ENCODE peak calls at places on chromosomes 3 and 15, in eight cellular contexts. O is mammary epithelial cell, M is neural progenitor cell, F is GM23248, X is fibroblast of lung, N is hepatocyte, E is H1, Q is PC-3. K is an unnamed sample. For H4K20me1, H3K36me3 and H3K9me3, the result is how much of the 10 kb centered on the place peaks cover.

GRCh38 chr3:143222981-143223380 is 103.4 kb downstream of the CHST2 start:
- DNase-seq in O (no peak), M (no peak), F (no peak), X (no peak), N (no peak), E (no peak), Q (no peak), K (no peak)

GRCh38 chr15:74180689-74181602 is 7.4 kb downstream of the ISLR start:
- DNase-seq in O (no peak), M (no peak), F (peak), X (no peak), N (no peak), E (no peak), Q (no peak), K (no peak)

GRCh38 chr3:185283374-185283935 is 29.6 kb upstream of the EHHADH start:
- DNase-seq in O (peak), M (no peak), F (peak), X (no peak), N (no peak), E (no peak), Q (peak), K (no peak)

GRCh38 chr15:85741021-85741421 is 53.7 kb downstream of the KLHL25 start:
- DNase-seq in O (no peak), M (no peak), F (no peak), X (no peak), N (no peak), E (no peak), Q (no peak), K (no peak)

GRCh38 chr3:45640724-45641361 is 46.3 kb downstream of the LIMD1 start:
- DNase-seq in O (no peak), M (no peak), F (no peak), X (no peak), N (no peak), E (no peak), Q (peak), K (no peak)

GRCh38 chr15:67080118-67080899 is 14.9 kb downstream of the SMAD3 start:
- DNase-seq in O (peak), M (no peak), F (peak), X (peak), N (no peak), E (no peak), Q (no peak), K (no peak)

GRCh38 chr3:153232737-153233330 is 70.8 kb downstream of the RAP2B start:
- DNase-seq in O (no peak), M (no peak), F (peak), X (peak), N (no peak), E (no peak), Q (peak), K (no peak)

GRCh38 chr15:79442911-79443310 is 10.8 kb downstream of the MINAR1 start:
- DNase-seq in O (no peak), M (no peak), F (no peak), X (no peak), N (no peak), E (no peak), Q (no peak), K (no peak)

GRCh38 chr3:127990461-127990860 is 61.8 kb upstream of the SEC61A1 start:
- DNase-seq in O (no peak), M (no peak), F (no peak), X (no peak), N (no peak), E (no peak), Q (no peak), K (no peak)

GRCh38 chr3:125605771-125606170 is 10.5 kb upstream of the OSBPL11 start:
- DNase-seq in O (no peak), M (peak), F (no peak), X (no peak), N (no peak), E (no peak), Q (no peak), K (no peak)

GRCh38 chr3:148815316-148815715 is 12.3 kb upstream of the CPB1 start:
- DNase-seq in O (no peak), M (no peak), F (no peak), X (no peak), N (no peak), E (no peak), Q (no peak), K (no peak)

GRCh38 chr3:122099255-122099654 is 44.1 kb downstream of the CD86 start:
- DNase-seq in O (no peak), M (no peak), F (no peak), X (no peak), N (no peak), E (no peak), Q (no peak), K (no peak)

GRCh38 chr3:88150771-88151170 is 1.0 kb downstream of the C3orf38 start:
- DNase-seq in O (no peak), M (no peak), F (peak), X (no peak), N (no peak), E (no peak), Q (no peak), K (peak)

GRCh38 chr3:52162250-52162872 is 8.1 kb upstream of the POC1A start:
- DNase-seq in O (no peak), M (no peak), F (no peak), X (no peak), N (no peak), E (no peak), Q (no peak), K (no peak)
- H4K20me1 ChIP-seq in O (under half), M (under half), F (under half), X (under half), N (under half), E (under half), Q (under half), K (under half)

DNA sequence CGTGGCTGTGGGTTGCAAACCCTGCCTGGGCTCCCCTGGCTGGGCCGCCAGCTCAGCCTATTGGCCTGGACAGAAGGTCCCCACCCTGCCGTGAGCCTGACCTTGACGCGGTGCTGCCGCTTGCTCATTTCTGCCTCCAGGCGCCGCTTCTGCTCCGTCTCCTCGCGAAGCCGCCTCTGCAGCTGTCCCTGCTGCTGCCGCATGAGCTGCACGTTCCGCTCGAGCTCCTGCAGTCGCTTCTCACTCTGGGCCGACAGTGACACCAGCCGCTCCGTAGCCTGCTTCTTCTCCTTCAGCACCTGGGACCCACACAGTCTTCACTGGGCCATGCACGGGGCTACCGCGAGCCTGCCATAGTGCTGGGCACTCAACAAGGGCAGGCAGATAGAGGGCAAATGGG is 21.7 kb downstream of the KIF7 start:
- DNase-seq in O (no peak), M (no peak), F (no peak), X (no peak), N (no peak), E (no peak), Q (no peak), K (no peak)
- H3K36me3 ChIP-seq in O (under half), M (under half), F (under half), X (under half), N (under half), E (half or more), Q (under half), K (under half)

GRCh38 chr15:25090073-25090733 is 135.4 kb downstream of the SNRPN start:
- DNase-seq in O (no peak), M (no peak), F (no peak), X (no peak), N (no peak), E (no peak), Q (no peak), K (no peak)

GRCh38 chr15:25092661-25093060 is 137.9 kb downstream of the SNRPN start:
- DNase-seq in O (no peak), M (no peak), F (peak), X (no peak), N (no peak), E (no peak), Q (no peak), K (no peak)

GRCh38 chr15:25093455-25094029 is 138.8 kb downstream of the SNRPN start:
- DNase-seq in O (no peak), M (no peak), F (no peak), X (no peak), N (no peak), E (no peak), Q (no peak), K (no peak)

GRCh38 chr15:25089577-25089976 is 134.8 kb downstream of the SNRPN start:
- DNase-seq in O (no peak), M (no peak), F (no peak), X (no peak), N (no peak), E (no peak), Q (no peak), K (no peak)

GRCh38 chr15:25091421-25092158 is 136.8 kb downstream of the SNRPN start:
- DNase-seq in O (no peak), M (no peak), F (no peak), X (no peak), N (no peak), E (no peak), Q (no peak), K (no peak)
- H3K9me3 ChIP-seq in O (half or more), M (under half), F (under half), X (under half), N (under half), E (under half), Q (under half), K (under half)

DNA sequence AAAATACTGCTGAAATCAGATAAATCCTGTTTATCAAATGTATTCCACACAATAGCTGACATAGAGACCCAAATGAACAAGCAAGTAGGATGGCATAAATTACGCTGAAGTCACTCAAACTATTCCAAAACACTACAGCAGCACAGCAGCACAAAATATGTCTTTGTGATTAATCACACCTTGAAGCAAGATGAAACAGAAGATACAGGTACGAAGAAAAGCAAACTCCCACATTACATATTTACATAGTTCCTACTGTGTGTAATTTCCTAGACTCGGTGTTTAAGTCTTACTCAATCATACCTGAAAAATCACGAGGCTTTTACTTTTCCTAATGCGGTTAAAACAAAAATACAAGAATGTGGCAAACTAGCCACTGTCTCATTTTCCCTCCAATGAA is 38.3 kb downstream of the CHSY1 start:
- DNase-seq in O (peak), M (no peak), F (no peak), X (no peak), N (no peak), E (no peak), Q (no peak), K (no peak)
- H4K20me1 ChIP-seq in O (under half), M (half or more), F (under half), X (under half), N (under half), E (under half), Q (under half), K (under half)

DNA sequence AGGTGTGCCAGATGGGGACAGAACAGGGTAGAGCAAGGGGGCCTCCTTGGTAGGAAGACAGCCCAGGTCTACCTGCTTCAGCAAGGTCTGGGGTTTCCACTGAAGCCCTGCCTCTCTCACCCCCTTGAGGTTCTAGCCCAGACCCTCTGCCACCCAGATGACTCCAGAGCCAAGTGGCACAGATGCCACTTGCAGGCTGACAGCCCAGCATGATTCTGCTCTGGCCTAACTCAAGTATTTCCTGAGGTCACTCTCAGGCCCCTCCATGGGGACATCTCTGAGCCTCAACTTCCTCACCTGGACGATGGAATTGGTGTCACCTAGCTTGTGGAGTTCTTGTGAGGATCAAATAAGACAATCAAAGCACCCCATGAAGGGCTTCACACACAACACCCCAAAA is 23.9 kb downstream of the PLXNB1 start:
- DNase-seq in O (no peak), M (no peak), F (no peak), X (no peak), N (no peak), E (no peak), Q (no peak), K (no peak)
- H3K36me3 ChIP-seq in O (under half), M (under half), F (under half), X (under half), N (under half), E (half or more), Q (under half), K (under half)